ENCODE peak calls at places on chromosomes 1 and 21, in seven cellular contexts. P is HuH-7, B is mesothelial cell of epicardium, O is NCI-H1105, R is SIG-M5, D is AG10803, Y is A172. U is an unnamed sample.
A peak's percentile ranks its signal among the peaks of the same experiment; 100 is the strongest.

GRCh38 chr1:75035536-75035935 is 98.7 kb upstream of the LHX8 start:
- DNase-seq in P (no peak), B (no peak), O (no peak), R (no peak), D (no peak), Y (peak; percentile 68), U (no peak)

GRCh38 chr1:240282061-240282830 is 190.6 kb downstream of the FMN2 start:
- DNase-seq in P (no peak), B (no peak), O (no peak), R (no peak), D (peak; percentile 60), Y (no peak), U (no peak)

GRCh38 chr1:41915786-41916571 is 2.7 kb downstream of the HIVEP3 start:
- DNase-seq in P (no peak), B (no peak), O (peak; percentile 17), R (no peak), D (no peak), Y (no peak), U (peak; percentile 54)

GRCh38 chr1:243712890-243713425 is 137.1 kb downstream of the AKT3 start:
- DNase-seq in P (no peak), B (no peak), O (peak; percentile 48), R (peak; percentile 68), D (no peak), Y (no peak), U (peak; percentile 35)

GRCh38 chr1:178230881-178231409 is 137.0 kb downstream of the RASAL2 start:
- DNase-seq in P (no peak), B (no peak), O (no peak), R (no peak), D (no peak), Y (no peak), U (no peak)

GRCh38 chr1:66450043-66450514 is 83.9 kb upstream of the SGIP1 start:
- DNase-seq in P (no peak), B (no peak), O (no peak), R (no peak), D (peak; percentile 36), Y (no peak), U (no peak)

GRCh38 chr1:76659171-76659940 is 207.9 kb upstream of the ST6GALNAC5 start:
- DNase-seq in P (no peak), B (no peak), O (no peak), R (no peak), D (no peak), Y (peak; percentile 2), U (no peak)

GRCh38 chr21:44874497-44875331 is 1.2 kb upstream of the PTTG1IP start:
- DNase-seq in P (no peak), B (no peak), O (no peak), R (no peak), D (peak; percentile 53), Y (no peak), U (no peak)

GRCh38 chr21:28229811-28230210 is 762.9 kb downstream of the LTN1 start:
- DNase-seq in P (no peak), B (no peak), O (no peak), R (no peak), D (peak; percentile 76), Y (peak; percentile 36), U (no peak)

GRCh38 chr1:110879758-110880606 is 7.0 kb downstream of the CD53 start:
- DNase-seq in P (no peak), B (no peak), O (no peak), R (peak; percentile 35), D (no peak), Y (no peak), U (no peak)

GRCh38 chr1:210372931-210373627 is 44.4 kb downstream of the HHAT start:
- DNase-seq in P (no peak), B (no peak), O (no peak), R (no peak), D (no peak), Y (no peak), U (no peak)

GRCh38 chr1:31153423-31153822 is 86.3 kb downstream of the NKAIN1 start:
- DNase-seq in P (no peak), B (no peak), O (no peak), R (no peak), D (peak; percentile 25), Y (no peak), U (no peak)

GRCh38 chr1:19360026-19360813 is 48.1 kb downstream of the SLC66A1 start:
- DNase-seq in P (no peak), B (no peak), O (no peak), R (no peak), D (no peak), Y (no peak), U (peak; percentile 73)

GRCh38 chr21:44677881-44678280 is 4.1 kb downstream of the KRTAP12-1 start:
- DNase-seq in P (no peak), B (no peak), O (no peak), R (no peak), D (no peak), Y (no peak), U (no peak)

GRCh38 chr21:35226960-35227741 is 178.0 kb upstream of the RUNX1 start:
- DNase-seq in P (no peak), B (no peak), O (no peak), R (no peak), D (no peak), Y (no peak), U (no peak)

GRCh38 chr1:197444754-197445153 is 176.7 kb downstream of the CRB1 start:
- DNase-seq in P (no peak), B (no peak), O (no peak), R (no peak), D (peak; percentile 38), Y (no peak), U (no peak)

GRCh38 chr1:209643295-209644020 is 8.8 kb downstream of the LAMB3 start:
- DNase-seq in P (no peak), B (no peak), O (no peak), R (no peak), D (peak; percentile 47), Y (no peak), U (peak; percentile 46)

GRCh38 chr21:32524010-32524719 is 61.2 kb downstream of the TCP10L start:
- DNase-seq in P (no peak), B (no peak), O (no peak), R (no peak), D (peak; percentile 86), Y (peak; percentile 93), U (no peak)

GRCh38 chr21:43667191-43667904 is 8.0 kb downstream of the RRP1B start:
- DNase-seq in P (no peak), B (no peak), O (no peak), R (peak; percentile 33), D (peak; percentile 43), Y (peak; percentile 74), U (no peak)

GRCh38 chr1:17090844-17091243 is 28.4 kb downstream of the PADI2 start:
- DNase-seq in P (no peak), B (no peak), O (no peak), R (no peak), D (no peak), Y (no peak), U (no peak)

GRCh38 chr1:18446751-18447150 is 34.0 kb upstream of the KLHDC7A start:
- DNase-seq in P (no peak), B (no peak), O (no peak), R (no peak), D (no peak), Y (no peak), U (no peak)

GRCh38 chr1:246907472-246907871 is 24.3 kb downstream of the AHCTF1 start:
- DNase-seq in P (no peak), B (no peak), O (no peak), R (no peak), D (peak; percentile 68), Y (peak; percentile 49), U (peak; percentile 64)

GRCh38 chr1:24318988-24319863 is at the start of gene GRHL3:
- DNase-seq in P (no peak), B (no peak), O (peak; percentile 92), R (no peak), D (no peak), Y (no peak), U (peak; percentile 31)

GRCh38 chr1:207888647-207889046 is 22.3 kb downstream of the CD34 start:
- DNase-seq in P (no peak), B (no peak), O (no peak), R (no peak), D (peak; percentile 89), Y (peak; percentile 33), U (no peak)

GRCh38 chr1:212010004-212010403 is 25.4 kb downstream of the INTS7 start:
- DNase-seq in P (peak; percentile 32), B (no peak), O (no peak), R (no peak), D (no peak), Y (no peak), U (no peak)

GRCh38 chr21:43884012-43884860 is 19.2 kb downstream of the AGPAT3 start:
- DNase-seq in P (peak; percentile 64), B (no peak), O (no peak), R (no peak), D (no peak), Y (peak; percentile 62), U (no peak)

GRCh38 chr1:115466433-115466832 is 128.4 kb upstream of the NGF start:
- DNase-seq in P (no peak), B (no peak), O (no peak), R (no peak), D (no peak), Y (no peak), U (no peak)

GRCh38 chr1:223832637-223832943 is 13.2 kb downstream of the TP53BP2 start:
- DNase-seq in P (no peak), B (no peak), O (no peak), R (no peak), D (no peak), Y (no peak), U (peak; percentile 44)

GRCh38 chr1:54919367-54920359 is 32.7 kb upstream of the DHCR24 start:
- DNase-seq in P (peak; percentile 44), B (no peak), O (no peak), R (no peak), D (no peak), Y (no peak), U (no peak)

GRCh38 chr1:22440582-22440981 is 11.1 kb upstream of the ZBTB40 start:
- DNase-seq in P (no peak), B (no peak), O (no peak), R (no peak), D (no peak), Y (no peak), U (no peak)

GRCh38 chr21:32131164-32131563 is 147.7 kb downstream of the MIS18A start:
- DNase-seq in P (no peak), B (no peak), O (no peak), R (no peak), D (no peak), Y (no peak), U (no peak)

GRCh38 chr1:94614168-94614815 is 72.7 kb upstream of the F3 start:
- DNase-seq in P (no peak), B (no peak), O (no peak), R (peak; percentile 64), D (no peak), Y (no peak), U (no peak)

GRCh38 chr1:89865498-89866385 is 44.9 kb downstream of the LRRC8D start:
- DNase-seq in P (no peak), B (no peak), O (no peak), R (no peak), D (peak; percentile 79), Y (peak; percentile 50), U (no peak)

GRCh38 chr1:200133123-200133522 is 105.6 kb downstream of the NR5A2 start:
- DNase-seq in P (no peak), B (no peak), O (no peak), R (no peak), D (no peak), Y (no peak), U (no peak)

GRCh38 chr1:109248444-109248796 is 919 bp upstream of the CELSR2 start:
- DNase-seq in P (no peak), B (no peak), O (no peak), R (no peak), D (no peak), Y (no peak), U (no peak)

GRCh38 chr1:201261771-201262547 is 21.3 kb upstream of the PKP1 start:
- DNase-seq in P (no peak), B (no peak), O (no peak), R (no peak), D (peak; percentile 21), Y (no peak), U (no peak)

GRCh38 chr21:45390121-45390751 is 14.7 kb upstream of the COL18A1 start:
- DNase-seq in P (no peak), B (peak; percentile 11), O (no peak), R (no peak), D (no peak), Y (no peak), U (no peak)

GRCh38 chr1:207811920-207812720 is 60.3 kb downstream of the CD46 start:
- DNase-seq in P (peak; percentile 74), B (no peak), O (no peak), R (no peak), D (no peak), Y (peak; percentile 42), U (peak; percentile 75)